ENCODE peak calls at places on chromosomes 7 and 10, in four cellular contexts. T is GM12878, D is H1, F is HepG2. Y is an unnamed sample. For H3K4me1, the result is how much of the 10 kb centered on the place peaks cover.

GRCh38 chr10:79238606-79239005 is 108.7 kb upstream of the PPIF start:
- DNase-seq in T (no peak), D (no peak), F (no peak), Y (no peak)

GRCh38 chr10:11610151-11610854 is 1.1 kb downstream of the USP6NL start:
- DNase-seq in T (no peak), D (no peak), F (no peak), Y (no peak)

GRCh38 chr10:29409241-29410051 is 120.6 kb downstream of the LYZL1 start:
- DNase-seq in T (no peak), D (no peak), F (peak), Y (no peak)

GRCh38 chr10:112588225-112588990 is 141.4 kb downstream of the VTI1A start:
- DNase-seq in T (no peak), D (no peak), F (no peak), Y (no peak)

GRCh38 chr10:11381023-11381422 is 230.4 kb downstream of the USP6NL start:
- DNase-seq in T (no peak), D (no peak), F (no peak), Y (no peak)

GRCh38 chr10:79404231-79404609 is 41.2 kb downstream of the ZCCHC24 start:
- DNase-seq in T (no peak), D (no peak), F (peak), Y (no peak)

GRCh38 chr10:121236621-121237020 is 361.6 kb downstream of the FGFR2 start:
- DNase-seq in T (no peak), D (no peak), F (no peak), Y (no peak)

GRCh38 chr10:120729508-120729907 is 121.7 kb upstream of the WDR11 start:
- DNase-seq in T (no peak), D (no peak), F (no peak), Y (no peak)

GRCh38 chr10:79429751-79430150 is 15.7 kb downstream of the ZCCHC24 start:
- DNase-seq in T (no peak), D (no peak), F (no peak), Y (no peak)

GRCh38 chr10:84026821-84027257 is 112.5 kb upstream of the GHITM start:
- DNase-seq in T (no peak), D (peak), F (peak), Y (peak)

GRCh38 chr7:33050425-33051318 is 11.9 kb downstream of the NT5C3A start:
- DNase-seq in T (no peak), D (no peak), F (peak), Y (peak)

GRCh38 chr7:30914611-30915601 is 3.3 kb downstream of the AQP1 start:
- DNase-seq in T (no peak), D (no peak), F (no peak), Y (no peak)

GRCh38 chr10:92490387-92490786 is 83.5 kb downstream of the IDE start:
- DNase-seq in T (no peak), D (no peak), F (no peak), Y (no peak)

GRCh38 chr10:13847201-13847631 is 260.5 kb downstream of the PRPF18 start:
- DNase-seq in T (no peak), D (no peak), F (no peak), Y (no peak)

GRCh38 chr7:96953676-96954513 is 51.5 kb upstream of the DLX6 start:
- DNase-seq in T (no peak), D (no peak), F (no peak), Y (no peak)

GRCh38 chr7:100889761-100890639 is 485 bp upstream of the UFSP1 start:
- DNase-seq in T (peak), D (peak), F (peak), Y (peak)

GRCh38 chr10:78578929-78579328 is 489.8 kb upstream of the ZMIZ1 start:
- DNase-seq in T (peak), D (no peak), F (no peak), Y (no peak)

GRCh38 chr7:74097937-74098614 is 14.5 kb downstream of the LIMK1 start:
- DNase-seq in T (no peak), D (no peak), F (no peak), Y (peak)

GRCh38 chr10:101189461-101190401 is 39.5 kb downstream of the LBX1 start:
- DNase-seq in T (no peak), D (peak), F (no peak), Y (no peak)

GRCh38 chr10:122655524-122656307 is 43.9 kb downstream of the C10orf120 start:
- DNase-seq in T (no peak), D (no peak), F (no peak), Y (no peak)

GRCh38 chr7:16189026-16189715 is 232.2 kb downstream of the CRPPA start:
- DNase-seq in T (no peak), D (no peak), F (no peak), Y (no peak)

GRCh38 chr10:5416981-5417380 is 4.6 kb downstream of the NET1 start:
- DNase-seq in T (no peak), D (peak), F (no peak), Y (no peak)

GRCh38 chr7:73703985-73704639 is 15.4 kb downstream of the STX1A start:
- DNase-seq in T (no peak), D (peak), F (no peak), Y (no peak)

GRCh38 chr10:77601488-77601887 is 36.1 kb downstream of the KCNMA1 start:
- DNase-seq in T (no peak), D (no peak), F (no peak), Y (no peak)

GRCh38 chr10:48496831-48497792 is 107.8 kb downstream of the ARHGAP22 start:
- DNase-seq in T (no peak), D (peak), F (no peak), Y (no peak)

GRCh38 chr10:125591846-125592245 is 91.1 kb downstream of the TEX36 start:
- DNase-seq in T (no peak), D (no peak), F (no peak), Y (no peak)

GRCh38 chr7:25359471-25360059 is 131.3 kb upstream of the NPVF start:
- DNase-seq in T (no peak), D (no peak), F (no peak), Y (no peak)

GRCh38 chr10:95788830-95789229 is 32.9 kb downstream of the ENTPD1 start:
- DNase-seq in T (no peak), D (no peak), F (no peak), Y (no peak)

GRCh38 chr10:130932326-130933007 is 379.1 kb downstream of the TCERG1L start:
- DNase-seq in T (no peak), D (no peak), F (no peak), Y (no peak)

GRCh38 chr7:48111596-48111995 is 22.5 kb downstream of the UPP1 start:
- DNase-seq in T (no peak), D (no peak), F (no peak), Y (no peak)

GRCh38 chr7:131010714-131011436 is 276.9 kb upstream of the KLF14 start:
- DNase-seq in T (no peak), D (no peak), F (no peak), Y (no peak)

GRCh38 chr7:124667312-124667711 is 98.3 kb downstream of the GPR37 start:
- DNase-seq in T (no peak), D (no peak), F (no peak), Y (no peak)

GRCh38 chr7:91946549-91946948 is 5.9 kb downstream of the AKAP9 start:
- DNase-seq in T (no peak), D (no peak), F (no peak), Y (no peak)

GRCh38 chr10:60236869-60237524 is 152.7 kb downstream of the ANK3 start:
- DNase-seq in T (peak), D (no peak), F (no peak), Y (no peak)

DNA sequence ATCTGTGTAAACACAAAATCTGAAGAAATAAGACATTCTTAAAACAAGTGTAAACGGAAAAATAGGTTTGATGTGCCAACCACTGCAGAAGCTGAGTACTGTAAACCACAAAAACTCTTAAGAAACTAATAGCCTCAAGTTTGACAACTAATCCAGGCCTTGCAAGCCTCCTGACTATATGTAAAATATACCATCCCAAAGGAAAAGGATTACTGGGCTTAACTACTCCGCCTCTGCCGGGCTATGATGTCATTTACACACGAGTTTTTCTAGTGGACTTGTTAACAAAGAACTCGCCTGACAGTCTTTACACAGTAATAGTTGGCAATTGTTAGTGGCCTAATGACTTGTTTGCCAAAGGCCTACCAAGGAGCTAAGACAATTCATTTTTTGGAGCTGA is 2.1 kb downstream of the KIF5B start:
- DNase-seq in T (no peak), D (no peak), F (peak), Y (no peak)
- H3K4me1 ChIP-seq in T (under half), D (under half), F (half or more), Y (under half)

GRCh38 chr7:95672434-95672833 is 76.1 kb upstream of the PDK4 start:
- DNase-seq in T (no peak), D (no peak), F (no peak), Y (no peak)

GRCh38 chr7:95674101-95674500 is 77.8 kb upstream of the PDK4 start:
- DNase-seq in T (no peak), D (no peak), F (no peak), Y (no peak)

GRCh38 chr7:95676691-95677090 is 80.4 kb upstream of the PDK4 start:
- DNase-seq in T (no peak), D (no peak), F (no peak), Y (no peak)

GRCh38 chr7:95669513-95669912 is 73.2 kb upstream of the PDK4 start:
- DNase-seq in T (no peak), D (no peak), F (no peak), Y (no peak)

DNA sequence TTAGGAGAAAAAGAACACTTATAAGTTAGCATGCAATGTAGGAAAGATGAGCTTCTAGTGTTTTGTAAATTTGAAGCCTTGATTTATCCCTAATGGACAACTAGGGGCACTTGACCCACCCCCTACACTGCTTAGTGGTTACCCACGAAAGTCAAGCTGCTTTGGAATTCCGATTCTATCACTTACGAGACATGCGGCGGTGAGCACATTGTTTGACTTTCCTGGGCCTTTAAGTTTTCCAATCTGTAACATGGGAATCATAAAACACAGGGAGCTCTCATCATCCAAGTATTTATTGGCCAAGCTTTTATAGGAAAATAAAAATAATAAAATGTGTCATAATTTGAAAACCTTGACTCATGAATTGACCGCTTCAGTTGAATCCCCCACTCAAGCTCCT is 78.7 kb upstream of the PDK4 start:
- DNase-seq in T (no peak), D (no peak), F (no peak), Y (no peak)
- TF ChIP-seq SUZ12 in T (no peak), D (no peak), F (no peak), Y (no peak)

DNA sequence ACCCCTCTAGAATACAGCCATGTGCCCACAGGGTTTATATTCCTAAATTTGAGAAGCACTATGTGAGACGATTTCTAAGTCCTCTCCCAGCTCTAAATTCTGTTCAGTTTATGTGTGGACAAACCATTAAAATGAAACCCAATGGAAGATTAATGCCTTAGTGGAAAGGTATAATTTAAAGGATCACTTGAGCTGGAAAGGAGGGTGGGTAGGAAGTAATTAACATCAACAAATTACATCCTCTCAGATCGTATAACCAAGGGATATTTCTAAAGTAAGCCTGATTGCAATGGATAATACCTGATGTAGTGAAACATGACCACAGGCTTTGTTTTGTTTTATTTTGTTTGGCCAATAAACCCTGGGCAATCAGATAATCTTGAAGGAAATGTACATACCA is 511.0 kb upstream of the COBL start:
- DNase-seq in T (no peak), D (no peak), F (no peak), Y (no peak)
- H3K4me1 ChIP-seq in T (under half), D (under half), F (under half), Y (under half)

GRCh38 chr7:22730921-22731654 is 4.1 kb downstream of the IL6 start:
- DNase-seq in T (no peak), D (no peak), F (no peak), Y (no peak)

GRCh38 chr7:22726849-22727792 is at the start of gene IL6:
- DNase-seq in T (no peak), D (peak), F (peak), Y (peak)

GRCh38 chr7:22726345-22726848 is 603 bp upstream of the IL6 start:
- DNase-seq in T (no peak), D (peak), F (peak), Y (peak)

GRCh38 chr7:22729180-22729579 is 2.2 kb downstream of the IL6 start:
- DNase-seq in T (no peak), D (no peak), F (no peak), Y (no peak)

GRCh38 chr7:22728416-22729029 is 1.5 kb downstream of the IL6 start:
- DNase-seq in T (no peak), D (no peak), F (peak), Y (peak)
- TF ChIP-seq SUZ12 in T (no peak), D (no peak), F (no peak), Y (no peak)

GRCh38 chr7:834277-834676 is 2.0 kb downstream of the SUN1 start:
- DNase-seq in T (no peak), D (no peak), F (no peak), Y (no peak)

GRCh38 chr7:831596-832291 is 532 bp upstream of the SUN1 start:
- DNase-seq in T (peak), D (no peak), F (peak), Y (no peak)

GRCh38 chr7:833601-834258 is 1.5 kb downstream of the SUN1 start:
- DNase-seq in T (no peak), D (no peak), F (no peak), Y (no peak)

GRCh38 chr7:832968-833424 is 720 bp downstream of the SUN1 start:
- DNase-seq in T (no peak), D (no peak), F (no peak), Y (no peak)

GRCh38 chr7:832292-832967 is at the start of gene SUN1:
- DNase-seq in T (peak), D (no peak), F (peak), Y (no peak)
- H3K4me1 ChIP-seq in T (under half), D (under half), F (under half), Y (under half)

GRCh38 chr10:103396789-103397087 is 312 bp downstream of the PDCD11 start:
- DNase-seq in T (no peak), D (no peak), F (no peak), Y (no peak)

GRCh38 chr10:103397191-103397825 is 882 bp downstream of the PDCD11 start:
- DNase-seq in T (no peak), D (no peak), F (no peak), Y (no peak)

GRCh38 chr10:103396067-103396788 is at the start of the genes ATP5MK and PDCD11:
- DNase-seq in T (peak), D (peak), F (peak), Y (peak)

GRCh38 chr10:103394180-103394579 is 2.1 kb downstream of the ATP5MK start:
- DNase-seq in T (no peak), D (no peak), F (no peak), Y (no peak)

DNA sequence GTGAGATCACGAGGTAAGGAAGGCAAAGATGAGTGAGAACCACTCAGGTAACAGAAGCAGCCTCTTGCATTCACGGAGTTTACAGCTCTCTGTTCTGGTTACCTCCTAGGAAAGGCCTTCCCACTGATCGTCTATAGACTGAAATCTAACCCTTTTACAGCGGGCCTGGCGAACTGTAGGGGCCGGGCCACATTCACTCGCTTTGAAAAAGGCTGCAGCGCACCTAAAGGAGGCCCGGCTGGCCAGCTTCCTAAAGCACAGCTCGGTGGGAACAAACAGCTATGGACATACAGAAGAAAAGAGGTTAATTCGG is 565 bp downstream of the ATP5MK start:
- DNase-seq in T (no peak), D (no peak), F (no peak), Y (no peak)
- TF ChIP-seq SUZ12 in T (no peak), D (no peak), F (no peak), Y (no peak)